ENCODE peak calls at places on chromosomes 2 and 18, in six cellular contexts. M is PC-3; H is K562; A is hepatocyte; C is colonic mucosa; X is CD8-positive, alpha-beta T cell. Z is an unnamed sample. For H3K36me3 and H3K4me1, the result is how much of the 10 kb centered on the place peaks cover.

GRCh38 chr2:28997847-28998735 is 17.0 kb downstream of the TOGARAM2 start:
- DNase-seq in M (no peak), H (no peak), A (no peak), C (no peak), X (no peak), Z (no peak)

GRCh38 chr2:120613742-120614481 is 121.8 kb upstream of the GLI2 start:
- DNase-seq in M (no peak), H (no peak), A (peak), C (no peak), X (no peak), Z (no peak)

GRCh38 chr2:39304200-39304599 is 60.4 kb upstream of the CDKL4 start:
- DNase-seq in M (no peak), H (no peak), A (no peak), C (no peak), X (no peak), Z (no peak)

GRCh38 chr18:25147878-25148488 is 204.0 kb downstream of the ZNF521 start:
- DNase-seq in M (no peak), H (no peak), A (no peak), C (no peak), X (no peak), Z (no peak)

GRCh38 chr2:100518801-100519200 is 44.0 kb upstream of the PDCL3 start:
- DNase-seq in M (peak), H (no peak), A (no peak), C (no peak), X (no peak), Z (no peak)

GRCh38 chr2:66574701-66575624 is 140.0 kb downstream of the MEIS1 start:
- DNase-seq in M (peak), H (peak), A (peak), C (peak), X (no peak), Z (no peak)

GRCh38 chr2:232628466-232629200 is 4.8 kb upstream of the EFHD1 start:
- DNase-seq in M (no peak), H (no peak), A (no peak), C (no peak), X (no peak), Z (no peak)

GRCh38 chr2:176999331-176999730 is 213.3 kb upstream of the HNRNPA3 start:
- DNase-seq in M (no peak), H (no peak), A (peak), C (no peak), X (no peak), Z (no peak)

GRCh38 chr2:240397542-240397916 is 37.9 kb upstream of the GPC1 start:
- DNase-seq in M (no peak), H (no peak), A (no peak), C (no peak), X (no peak), Z (no peak)

DNA sequence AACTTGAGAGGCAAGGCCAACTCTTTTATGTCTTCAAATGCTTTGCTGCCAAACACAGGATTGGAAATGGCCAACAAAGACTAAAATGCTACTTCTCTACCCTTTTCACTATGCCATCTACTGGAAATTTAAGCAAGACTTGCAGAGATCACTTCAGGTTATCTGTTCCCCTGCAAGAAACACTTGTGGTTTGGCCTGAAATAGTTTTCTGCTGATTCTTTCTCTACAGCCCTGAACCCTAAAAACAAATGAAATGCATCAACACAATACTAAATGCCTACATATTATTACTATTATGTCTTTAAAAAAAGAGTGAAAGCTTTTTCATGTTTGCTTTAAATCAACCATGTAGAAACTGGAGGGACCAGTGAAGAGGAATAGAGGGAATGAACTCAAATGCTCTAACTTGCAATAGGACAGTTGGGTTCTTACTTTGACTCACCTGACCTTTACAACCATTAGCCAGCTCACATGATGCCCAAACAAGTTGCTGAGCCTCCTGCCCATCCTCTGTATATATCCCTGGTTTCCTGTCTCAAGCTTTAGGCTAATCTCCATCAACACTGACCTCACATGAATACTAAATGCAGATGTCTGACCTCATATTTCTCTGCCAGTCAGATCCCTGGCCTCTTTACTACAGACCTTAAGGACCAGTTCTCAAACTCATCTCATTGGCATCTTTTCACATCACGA is 17.5 kb upstream of the ADAM17 start:
- DNase-seq in M (no peak), H (no peak), A (no peak), C (no peak), X (no peak), Z (no peak)
- H3K27ac ChIP-seq in M (no peak), H (no peak), A (no peak), C (no peak), X (no peak), Z (no peak)

GRCh38 chr2:86066915-86067314 is 38.8 kb downstream of the POLR1A start:
- DNase-seq in M (no peak), H (no peak), A (no peak), C (no peak), X (no peak), Z (no peak)

GRCh38 chr2:86069783-86070339 is 35.8 kb downstream of the POLR1A start:
- DNase-seq in M (no peak), H (no peak), A (no peak), C (no peak), X (no peak), Z (no peak)

GRCh38 chr2:86070868-86071267 is 34.8 kb downstream of the POLR1A start:
- DNase-seq in M (no peak), H (no peak), A (no peak), C (no peak), X (no peak), Z (no peak)

GRCh38 chr2:86068098-86069047 is 37.3 kb downstream of the POLR1A start:
- DNase-seq in M (no peak), H (no peak), A (no peak), C (no peak), X (peak), Z (peak)

DNA sequence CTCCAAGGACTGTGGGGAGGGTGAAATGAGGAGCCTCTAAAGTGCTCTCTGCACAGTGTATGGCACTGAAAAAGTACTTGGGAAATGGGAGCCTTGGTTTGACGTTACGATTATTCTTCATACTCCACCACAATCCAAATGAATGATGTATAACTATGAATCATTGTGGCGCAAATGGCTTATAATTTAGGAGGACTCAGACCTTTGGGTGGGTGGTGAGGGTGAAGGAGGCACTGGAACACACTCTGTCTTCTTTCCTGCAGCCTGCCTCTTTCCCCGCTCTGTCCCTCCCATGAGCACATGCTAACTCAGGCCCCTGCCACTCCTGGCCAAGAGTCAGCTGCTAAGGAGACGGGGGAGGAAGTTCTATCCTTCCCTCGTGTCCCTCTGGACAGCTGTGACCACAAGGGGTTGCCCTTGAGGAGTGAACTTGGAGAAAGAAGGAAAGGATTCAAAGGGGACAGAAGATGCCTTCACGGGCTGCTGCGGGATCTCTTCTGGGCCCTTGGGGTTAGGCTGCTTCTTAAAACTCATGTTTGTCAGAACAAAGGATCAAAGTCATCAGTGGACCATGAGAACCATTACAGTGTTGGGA is 36.5 kb downstream of the POLR1A start:
- DNase-seq in M (no peak), H (no peak), A (no peak), C (no peak), X (no peak), Z (no peak)
- H3K36me3 ChIP-seq in M (half or more), H (half or more), A (under half), C (under half), X (under half), Z (half or more)

DNA sequence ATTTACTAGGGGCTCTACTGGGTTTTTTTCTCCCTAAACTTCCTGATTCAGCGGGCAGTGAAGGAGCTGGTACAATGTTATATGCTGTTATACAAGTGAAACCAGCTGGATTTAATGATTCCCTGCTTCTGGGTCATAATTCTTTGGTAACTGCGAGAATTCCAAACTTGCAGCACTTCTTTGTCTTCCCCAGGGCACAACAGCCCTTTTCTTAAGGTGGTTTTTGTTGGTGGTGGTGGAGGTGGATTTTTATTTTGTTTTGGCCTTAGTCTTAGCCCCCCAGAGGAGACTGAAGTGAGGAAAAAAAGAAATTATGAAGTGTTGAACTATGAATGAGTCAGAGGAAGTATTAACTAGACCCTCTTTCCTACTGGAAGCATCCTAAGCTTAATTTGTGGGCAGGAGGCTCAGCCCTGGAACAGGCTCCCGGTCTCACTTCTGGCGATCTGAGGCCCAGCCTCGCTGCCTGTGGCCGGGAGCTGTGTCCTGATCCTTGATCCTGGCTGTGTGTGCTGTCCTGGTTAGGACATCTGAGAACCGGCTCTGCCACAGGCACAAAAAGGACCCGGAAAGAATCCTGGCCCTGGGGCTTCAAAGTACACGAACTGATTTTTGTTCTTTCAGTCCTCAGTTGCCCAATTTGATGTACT is 141.9 kb downstream of the LYPD6B start:
- DNase-seq in M (no peak), H (no peak), A (peak), C (no peak), X (no peak), Z (no peak)
- H3K4me1 ChIP-seq in M (under half), H (under half), A (under half), C (under half), X (under half), Z (under half)

GRCh38 chr2:23563151-23563550 is 178.2 kb downstream of the KLHL29 start:
- DNase-seq in M (no peak), H (no peak), A (no peak), C (no peak), X (no peak), Z (no peak)

GRCh38 chr2:23562143-23562542 is 177.2 kb downstream of the KLHL29 start:
- DNase-seq in M (no peak), H (no peak), A (no peak), C (no peak), X (no peak), Z (no peak)

GRCh38 chr2:23559561-23560239 is 174.7 kb downstream of the KLHL29 start:
- DNase-seq in M (no peak), H (no peak), A (no peak), C (no peak), X (no peak), Z (no peak)

GRCh38 chr2:23561088-23561487 is 176.1 kb downstream of the KLHL29 start:
- DNase-seq in M (no peak), H (no peak), A (no peak), C (no peak), X (no peak), Z (no peak)

DNA sequence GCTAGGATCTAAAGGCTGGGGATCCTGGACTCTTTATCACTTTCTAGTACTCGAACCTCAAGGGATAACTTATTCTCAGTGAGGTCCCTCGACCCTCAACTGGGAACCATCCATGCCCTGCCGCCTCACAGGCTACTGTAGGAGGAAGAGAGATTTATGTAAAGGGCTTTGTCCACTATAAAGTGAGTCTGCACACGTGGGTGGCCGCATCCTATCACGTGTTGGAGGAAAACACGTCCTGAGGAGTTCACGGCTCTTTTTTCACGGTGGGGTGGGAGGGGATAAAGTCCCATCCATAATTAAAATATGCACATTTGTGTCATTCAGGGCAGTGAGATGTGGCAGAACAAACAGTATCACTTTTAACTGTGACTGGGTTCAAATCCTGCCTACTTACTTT is 176.6 kb downstream of the KLHL29 start:
- DNase-seq in M (no peak), H (no peak), A (no peak), C (no peak), X (no peak), Z (no peak)
- H3K27ac ChIP-seq in M (no peak), H (no peak), A (no peak), C (no peak), X (no peak), Z (no peak)

GRCh38 chr2:54630841-54631497 is 92.5 kb upstream of the EML6 start:
- DNase-seq in M (no peak), H (no peak), A (no peak), C (no peak), X (no peak), Z (no peak)
- H3K36me3 ChIP-seq in M (half or more), H (half or more), A (under half), C (under half), X (half or more), Z (half or more)